ENCODE peak calls at places on chromosomes 5 and 9, in four cellular contexts. Z, G, V and E are unnamed samples.

GRCh38 chr5:140190868-140191209 is 15.9 kb downstream of the CYSTM1 start:
- DNase-seq in V (no peak), Z (no peak), G (no peak), E (no peak)

GRCh38 chr5:96080557-96080956 is 118.9 kb upstream of the ELL2 start:
- DNase-seq in Z (peak), G (peak), V (no peak), E (no peak)

GRCh38 chr5:137332296-137332695 is 166.8 kb downstream of the SPOCK1 start:
- DNase-seq in G (peak), V (no peak), Z (no peak), E (no peak)

GRCh38 chr5:118592678-118593328 is 395.5 kb downstream of the DTWD2 start:
- DNase-seq in V (no peak), Z (no peak), G (peak), E (no peak)

GRCh38 chr9:130555968-130556367 is 23.4 kb upstream of the FUBP3 start:
- DNase-seq in V (no peak), Z (no peak), G (no peak), E (no peak)

GRCh38 chr5:30918171-30918570 is 275.3 kb upstream of the CDH6 start:
- DNase-seq in Z (peak), G (peak), V (no peak), E (no peak)

GRCh38 chr5:51486158-51486557 is 102.9 kb downstream of the ISL1 start:
- DNase-seq in V (no peak), Z (no peak), G (no peak), E (no peak)

GRCh38 chr5:8462565-8462964 is 593.6 kb downstream of the MTRR start:
- DNase-seq in G (no peak), V (no peak), Z (no peak), E (no peak)

GRCh38 chr9:108727580-108728056 is 128.2 kb downstream of the ACTL7B start:
- DNase-seq in V (no peak), Z (no peak), G (no peak), E (no peak)

GRCh38 chr5:124754206-124754927 is 7.9 kb upstream of the ZNF608 start:
- DNase-seq in G (no peak), V (no peak), Z (no peak), E (no peak)

GRCh38 chr5:10140195-10140973 is 109.3 kb downstream of the ATPSCKMT start:
- DNase-seq in V (no peak), G (peak), Z (peak), E (peak)

GRCh38 chr9:19375536-19375935 is 4.5 kb downstream of the RPS6 start:
- DNase-seq in G (no peak), Z (peak), V (no peak), E (no peak)

GRCh38 chr5:104353371-104353770 is 790.8 kb upstream of the NUDT12 start:
- DNase-seq in Z (no peak), G (no peak), V (no peak), E (no peak)

GRCh38 chr5:93342563-93343061 is 238.4 kb downstream of the NR2F1-AS1 start:
- DNase-seq in G (no peak), V (no peak), Z (no peak), E (no peak)

GRCh38 chr9:129145316-129145715 is 32.7 kb downstream of the IER5L start:
- DNase-seq in V (no peak), Z (no peak), G (no peak), E (no peak)

GRCh38 chr5:42950466-42951168 is 89.5 kb downstream of the ANXA2R start:
- DNase-seq in G (peak), Z (peak), V (no peak), E (peak)

GRCh38 chr5:32421075-32421474 is 23.5 kb downstream of the ZFR start:
- DNase-seq in V (no peak), Z (no peak), G (no peak), E (no peak)

GRCh38 chr9:105921057-105921721 is 226.8 kb downstream of the TMEM38B start:
- DNase-seq in V (no peak), Z (no peak), G (peak), E (no peak)

GRCh38 chr9:98215821-98216220 is 23.4 kb upstream of the CORO2A start:
- DNase-seq in G (peak), V (peak), Z (no peak), E (peak)

GRCh38 chr5:65459995-65460394 is 21.7 kb downstream of the ADAMTS6 start:
- DNase-seq in G (no peak), V (no peak), Z (no peak), E (no peak)

GRCh38 chr9:96048954-96049831 is 173.7 kb downstream of the ERCC6L2 start:
- DNase-seq in Z (no peak), V (no peak), G (no peak), E (no peak)

GRCh38 chr5:41793156-41793770 is 77.0 kb downstream of the OXCT1 start:
- DNase-seq in Z (peak), V (no peak), G (no peak), E (no peak)

GRCh38 chr5:17477553-17478265 is 20.3 kb upstream of the TAF11L2 start:
- DNase-seq in Z (no peak), V (no peak), G (no peak), E (no peak)

GRCh38 chr9:98916660-98917059 is 27.0 kb upstream of the COL15A1 start:
- DNase-seq in V (no peak), Z (peak), G (peak), E (peak)

GRCh38 chr5:79689541-79690466 is at the start of gene CMYA5:
- DNase-seq in Z (peak), V (peak), G (peak), E (peak)

GRCh38 chr5:119537704-119538103 is 85.4 kb downstream of the HSD17B4 start:
- DNase-seq in Z (peak), V (no peak), G (peak), E (no peak)

GRCh38 chr9:115234094-115234493 is 116.1 kb upstream of the TNC start:
- DNase-seq in Z (peak), V (no peak), G (no peak), E (no peak)

GRCh38 chr9:124869986-124870560 is 8.1 kb downstream of the ARPC5L start:
- DNase-seq in G (no peak), V (no peak), Z (peak), E (no peak)

GRCh38 chr5:129972774-129973173 is 68.5 kb downstream of the CHSY3 start:
- DNase-seq in Z (no peak), G (no peak), V (no peak), E (no peak)

GRCh38 chr5:73282383-73282782 is 109.4 kb downstream of the TMEM174 start:
- DNase-seq in G (no peak), Z (no peak), V (no peak), E (no peak)

GRCh38 chr9:84970432-84970831 is 300.9 kb downstream of the NTRK2 start:
- DNase-seq in Z (no peak), G (no peak), V (no peak), E (no peak)

GRCh38 chr5:148690945-148691344 is 36.6 kb upstream of the HTR4 start:
- DNase-seq in Z (no peak), G (no peak), V (no peak), E (no peak)

GRCh38 chr5:110386782-110387181 is 339.7 kb downstream of the TMEM232 start:
- DNase-seq in Z (peak), V (no peak), G (peak), E (no peak)

GRCh38 chr9:25960235-25960634 is 282.0 kb upstream of the TUSC1 start:
- DNase-seq in Z (no peak), V (no peak), G (no peak), E (no peak)

GRCh38 chr5:95520176-95520575 is 34.6 kb downstream of the SKIC3 start:
- DNase-seq in G (no peak), V (no peak), Z (no peak), E (no peak)

GRCh38 chr5:148910686-148911361 is 84.4 kb downstream of the ADRB2 start:
- DNase-seq in Z (peak), G (no peak), V (no peak), E (no peak)

GRCh38 chr9:103661663-103662062 is 432.4 kb upstream of the SMC2 start:
- DNase-seq in Z (no peak), G (no peak), V (no peak), E (no peak)

GRCh38 chr5:93249651-93250289 is 331.2 kb downstream of the NR2F1-AS1 start:
- DNase-seq in Z (peak), G (no peak), V (no peak), E (no peak)

GRCh38 chr9:76486151-76486550 is 27.2 kb downstream of the GCNT1 start:
- DNase-seq in G (peak), Z (peak), V (no peak), E (no peak)

DNA sequence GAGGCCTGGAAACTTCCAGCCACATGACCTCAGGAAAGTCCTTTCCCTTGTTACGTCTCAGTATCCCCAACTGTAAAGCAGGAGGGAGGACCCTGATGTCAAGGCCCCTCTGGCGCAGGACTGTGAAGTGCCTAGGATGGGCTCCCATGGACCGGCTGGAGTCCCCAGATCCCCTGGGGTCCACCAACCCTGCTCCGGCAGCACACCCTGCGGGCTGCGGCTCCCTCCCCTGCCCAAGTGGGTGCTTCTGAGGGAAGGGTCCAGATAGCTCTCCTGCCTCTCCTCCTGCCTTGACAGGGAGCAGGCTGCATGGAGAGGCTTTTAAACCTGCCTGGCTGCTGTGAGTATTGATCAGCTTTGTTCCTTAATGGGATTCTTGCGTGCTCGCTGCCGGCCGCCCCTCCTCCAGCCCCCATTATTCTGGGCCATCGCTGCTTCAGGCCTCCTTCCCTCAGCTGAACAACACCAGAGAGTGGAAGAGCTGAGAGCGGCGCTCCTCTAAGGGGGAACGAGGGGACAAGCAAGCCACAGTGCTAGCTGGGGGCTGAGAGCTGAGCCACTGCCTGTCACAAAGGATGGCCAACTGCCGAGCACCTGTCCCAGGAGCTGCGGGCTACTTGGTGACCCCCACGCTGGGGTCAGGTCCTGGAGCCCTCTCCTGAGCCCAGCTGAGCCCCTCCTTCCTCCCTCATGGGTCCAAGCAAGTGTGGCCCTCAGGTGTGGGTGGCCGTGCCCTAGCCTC is 25.5 kb upstream of the NTNG2 start:
- DNase-seq in Z (no peak), V (no peak), G (no peak), E (no peak)
- H2BK15ac ChIP-seq in Z (no peak), V (peak), G (no peak), E (no peak)

GRCh38 chr5:154111214-154111613 is 72.4 kb downstream of the MFAP3 start:
- DNase-seq in V (no peak), G (no peak), Z (no peak), E (no peak)

GRCh38 chr5:154107010-154107409 is 68.2 kb downstream of the MFAP3 start:
- DNase-seq in G (no peak), Z (no peak), V (no peak), E (no peak)

GRCh38 chr5:154110054-154110453 is 71.3 kb downstream of the MFAP3 start:
- DNase-seq in Z (no peak), G (no peak), V (no peak), E (no peak)

GRCh38 chr5:154110781-154111180 is 72.0 kb downstream of the MFAP3 start:
- DNase-seq in V (no peak), G (peak), Z (peak), E (no peak)

DNA sequence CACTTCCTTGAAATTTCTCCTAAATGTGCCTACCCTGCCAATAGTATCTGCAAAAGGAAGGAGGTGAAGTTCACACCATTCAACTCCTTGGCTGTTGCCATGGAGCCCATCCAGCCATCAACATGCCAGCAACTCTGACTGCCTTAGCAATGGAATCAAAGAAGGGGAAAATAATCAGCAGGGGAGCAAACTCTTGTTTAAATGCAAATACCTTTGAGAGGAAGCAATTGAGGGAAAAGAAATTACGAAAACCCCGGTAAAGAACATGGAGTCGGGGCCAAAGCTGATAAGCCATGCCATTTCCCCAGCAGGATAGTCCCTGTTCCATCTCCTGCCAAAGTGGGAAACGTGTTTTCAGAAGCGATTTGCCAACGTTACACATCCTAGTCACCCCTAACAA is 69.0 kb downstream of the MFAP3 start:
- DNase-seq in G (peak), Z (no peak), V (no peak), E (peak)
- H3K9ac ChIP-seq in G (no peak), Z (no peak), V (no peak), E (no peak)

DNA sequence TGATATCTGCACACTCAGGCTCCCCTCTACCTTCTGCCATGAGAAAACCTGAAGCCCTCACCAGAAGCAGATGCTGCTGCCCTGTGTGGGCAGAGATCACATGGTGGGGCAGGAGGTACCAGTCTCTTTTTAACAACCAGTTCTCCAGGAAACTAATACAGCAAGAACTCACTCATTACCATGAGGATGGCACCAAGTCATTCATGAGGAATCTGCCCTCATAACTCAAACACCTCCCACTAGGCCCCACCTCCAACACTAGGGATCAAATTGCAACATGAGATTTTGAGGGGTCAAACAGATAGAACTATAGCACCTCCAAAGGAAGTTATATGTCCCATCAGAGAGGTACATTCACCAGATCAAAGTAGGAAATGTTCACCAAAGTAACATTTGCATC is 136.3 kb upstream of the SHB start:
- DNase-seq in G (no peak), Z (no peak), V (peak), E (no peak)
- H4K5ac ChIP-seq in G (no peak), Z (no peak), V (no peak), E (no peak)

DNA sequence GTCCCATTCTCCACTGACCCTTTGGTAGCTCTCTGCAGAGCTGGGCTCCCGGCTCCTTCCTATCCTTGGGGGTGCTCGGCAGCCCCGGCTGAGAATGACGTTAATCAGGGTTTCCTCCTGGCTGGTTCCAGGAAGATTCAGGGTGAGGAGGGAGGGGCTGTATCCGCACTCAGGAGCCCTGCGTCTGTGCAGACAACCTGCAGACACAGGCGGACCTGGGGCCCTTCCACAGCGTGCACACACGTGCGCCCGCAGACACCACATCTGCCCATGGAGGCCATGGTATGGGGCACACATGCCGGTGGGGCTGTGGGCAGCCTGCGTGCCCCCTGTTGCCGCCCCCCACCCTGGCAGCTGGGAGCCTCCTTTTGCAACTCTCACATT is 66.6 kb upstream of the RNU6ATAC start:
- DNase-seq in V (no peak), Z (no peak), G (no peak), E (no peak)
- H2BK15ac ChIP-seq in V (no peak), Z (no peak), G (no peak), E (no peak)